ENCODE peak calls at places on chromosomes 12 and 14, in six cellular contexts. One of them, this sample, is unnamed.

GRCh38 chr12:77064891-77065360 is 443 bp downstream of the E2F7 start:
- DNase-seq in ureter: no peak
- DNase-seq in astrocyte of the cerebellum: no peak
- DNase-seq in stimulated activated naive B cell treated with anti-CD40 and anti-IgM and Interleukin-4, amounts not matched to agents 10 μg/mL and 1 μg/mL and 100 μg/mL, for 72 hours: no peak
- DNase-seq in mesothelial cell of epicardium: no peak
- DNase-seq in naive thymus-derived CD4-positive, alpha-beta T cell: no peak
- DNase-seq in this sample: no peak

GRCh38 chr14:87877877-87878276 is 115.1 kb downstream of the GALC start:
- DNase-seq in stimulated activated naive B cell treated with anti-CD40 and anti-IgM and Interleukin-4, amounts not matched to agents 10 μg/mL and 1 μg/mL and 100 μg/mL, for 72 hours: no peak
- DNase-seq in mesothelial cell of epicardium: no peak
- DNase-seq in astrocyte of the cerebellum: no peak
- DNase-seq in ureter: no peak
- DNase-seq in naive thymus-derived CD4-positive, alpha-beta T cell: no peak
- DNase-seq in this sample: no peak

GRCh38 chr14:90302529-90303303 is 29.0 kb downstream of the NRDE2 start:
- DNase-seq in stimulated activated naive B cell treated with anti-CD40 and anti-IgM and Interleukin-4, amounts not matched to agents 10 μg/mL and 1 μg/mL and 100 μg/mL, for 72 hours: no peak
- DNase-seq in naive thymus-derived CD4-positive, alpha-beta T cell: no peak
- DNase-seq in mesothelial cell of epicardium: no peak
- DNase-seq in ureter: no peak
- DNase-seq in astrocyte of the cerebellum: no peak
- DNase-seq in this sample: no peak

GRCh38 chr12:125149160-125150108 is 84.2 kb downstream of the AACS start:
- DNase-seq in ureter: no peak
- DNase-seq in stimulated activated naive B cell treated with anti-CD40 and anti-IgM and Interleukin-4, amounts not matched to agents 10 μg/mL and 1 μg/mL and 100 μg/mL, for 72 hours: peak
- DNase-seq in mesothelial cell of epicardium: no peak
- DNase-seq in astrocyte of the cerebellum: no peak
- DNase-seq in naive thymus-derived CD4-positive, alpha-beta T cell: no peak
- DNase-seq in this sample: no peak

GRCh38 chr12:107931761-107932160 is 157.3 kb downstream of the ASCL4 start:
- DNase-seq in mesothelial cell of epicardium: no peak
- DNase-seq in ureter: no peak
- DNase-seq in astrocyte of the cerebellum: no peak
- DNase-seq in naive thymus-derived CD4-positive, alpha-beta T cell: no peak
- DNase-seq in stimulated activated naive B cell treated with anti-CD40 and anti-IgM and Interleukin-4, amounts not matched to agents 10 μg/mL and 1 μg/mL and 100 μg/mL, for 72 hours: no peak
- DNase-seq in this sample: no peak

GRCh38 chr12:128918910-128919309 is 65.6 kb downstream of the GLT1D1 start:
- DNase-seq in stimulated activated naive B cell treated with anti-CD40 and anti-IgM and Interleukin-4, amounts not matched to agents 10 μg/mL and 1 μg/mL and 100 μg/mL, for 72 hours: no peak
- DNase-seq in ureter: no peak
- DNase-seq in mesothelial cell of epicardium: no peak
- DNase-seq in naive thymus-derived CD4-positive, alpha-beta T cell: no peak
- DNase-seq in astrocyte of the cerebellum: no peak
- DNase-seq in this sample: no peak

GRCh38 chr14:105224845-105225585 is 23.3 kb upstream of the BTBD6 start:
- DNase-seq in mesothelial cell of epicardium: no peak
- DNase-seq in stimulated activated naive B cell treated with anti-CD40 and anti-IgM and Interleukin-4, amounts not matched to agents 10 μg/mL and 1 μg/mL and 100 μg/mL, for 72 hours: no peak
- DNase-seq in ureter: no peak
- DNase-seq in naive thymus-derived CD4-positive, alpha-beta T cell: no peak
- DNase-seq in astrocyte of the cerebellum: no peak
- DNase-seq in this sample: no peak

GRCh38 chr14:37474191-37474590 is 120.9 kb downstream of the FOXA1 start:
- DNase-seq in naive thymus-derived CD4-positive, alpha-beta T cell: no peak
- DNase-seq in mesothelial cell of epicardium: no peak
- DNase-seq in ureter: no peak
- DNase-seq in astrocyte of the cerebellum: no peak
- DNase-seq in stimulated activated naive B cell treated with anti-CD40 and anti-IgM and Interleukin-4, amounts not matched to agents 10 μg/mL and 1 μg/mL and 100 μg/mL, for 72 hours: no peak
- DNase-seq in this sample: no peak

GRCh38 chr12:118374126-118374725 is 1.5 kb upstream of the TAOK3 start:
- DNase-seq in astrocyte of the cerebellum: no peak
- DNase-seq in mesothelial cell of epicardium: no peak
- DNase-seq in ureter: no peak
- DNase-seq in stimulated activated naive B cell treated with anti-CD40 and anti-IgM and Interleukin-4, amounts not matched to agents 10 μg/mL and 1 μg/mL and 100 μg/mL, for 72 hours: no peak
- DNase-seq in naive thymus-derived CD4-positive, alpha-beta T cell: no peak
- DNase-seq in this sample: no peak

GRCh38 chr12:113071427-113072112 is 15.0 kb downstream of the DTX1 start:
- DNase-seq in naive thymus-derived CD4-positive, alpha-beta T cell: no peak
- DNase-seq in stimulated activated naive B cell treated with anti-CD40 and anti-IgM and Interleukin-4, amounts not matched to agents 10 μg/mL and 1 μg/mL and 100 μg/mL, for 72 hours: no peak
- DNase-seq in mesothelial cell of epicardium: no peak
- DNase-seq in astrocyte of the cerebellum: no peak
- DNase-seq in ureter: no peak
- DNase-seq in this sample: no peak

GRCh38 chr14:29558516-29558915 is 369.1 kb downstream of the PRKD1 start:
- DNase-seq in naive thymus-derived CD4-positive, alpha-beta T cell: no peak
- DNase-seq in astrocyte of the cerebellum: no peak
- DNase-seq in ureter: no peak
- DNase-seq in stimulated activated naive B cell treated with anti-CD40 and anti-IgM and Interleukin-4, amounts not matched to agents 10 μg/mL and 1 μg/mL and 100 μg/mL, for 72 hours: no peak
- DNase-seq in mesothelial cell of epicardium: no peak
- DNase-seq in this sample: peak